ENCODE peak calls at places on chromosomes 13 and 19, in eight cellular contexts. I, M, R, F, B, H, Q and Z are unnamed samples. For H3K4me1 and H3K9me3, the result is how much of the 10 kb centered on the place peaks cover.

GRCh38 chr19:571127-571974 is 1.0 kb upstream of the BSG start:
- DNase-seq in I (no peak), M (peak), R (no peak), F (peak), B (no peak), H (peak), Q (peak), Z (peak)

GRCh38 chr19:5627395-5627904 is 4.6 kb downstream of the SAFB start:
- DNase-seq in I (peak), M (no peak), R (no peak), F (no peak), B (no peak), H (no peak), Q (no peak), Z (no peak)

GRCh38 chr19:19997656-19998268 is 41.5 kb downstream of the ZNF682 start:
- DNase-seq in I (no peak), M (no peak), R (no peak), F (no peak), B (no peak), H (no peak), Q (peak), Z (peak)

GRCh38 chr13:48564046-48564445 is 31.2 kb upstream of the RCBTB2 start:
- DNase-seq in I (no peak), M (no peak), R (no peak), F (no peak), B (no peak), H (no peak), Q (no peak), Z (no peak)

GRCh38 chr13:110107568-110108347 is 199.2 kb downstream of the COL4A1 start:
- DNase-seq in I (no peak), M (no peak), R (no peak), F (peak), B (no peak), H (no peak), Q (no peak), Z (no peak)

GRCh38 chr19:46599716-46600392 is 1.3 kb upstream of the CALM3 start:
- DNase-seq in I (no peak), M (no peak), R (no peak), F (no peak), B (no peak), H (no peak), Q (no peak), Z (peak)

GRCh38 chr19:44607049-44607448 is 6.3 kb upstream of the IGSF23 start:
- DNase-seq in I (no peak), M (peak), R (peak), F (no peak), B (no peak), H (no peak), Q (no peak), Z (no peak)

GRCh38 chr13:111912991-111913781 is 153.8 kb upstream of the SOX1 start:
- DNase-seq in I (no peak), M (no peak), R (no peak), F (no peak), B (no peak), H (no peak), Q (no peak), Z (peak)

GRCh38 chr13:41271456-41272285 is 8.3 kb upstream of the MTRF1 start:
- DNase-seq in I (no peak), M (no peak), R (no peak), F (no peak), B (no peak), H (no peak), Q (peak), Z (no peak)

GRCh38 chr13:109835321-109835720 is 48.9 kb upstream of the IRS2 start:
- DNase-seq in I (no peak), M (no peak), R (no peak), F (peak), B (no peak), H (no peak), Q (no peak), Z (no peak)

GRCh38 chr13:50339291-50339690 is 324.0 kb downstream of the KCNRG start:
- DNase-seq in I (no peak), M (no peak), R (no peak), F (no peak), B (no peak), H (no peak), Q (no peak), Z (no peak)

GRCh38 chr19:38733493-38734175 is 10.6 kb downstream of the CAPN12 start:
- DNase-seq in I (peak), M (peak), R (peak), F (no peak), B (no peak), H (no peak), Q (no peak), Z (no peak)

GRCh38 chr13:99029576-99029975 is 51.7 kb upstream of the DOCK9 start:
- DNase-seq in I (no peak), M (no peak), R (no peak), F (no peak), B (no peak), H (no peak), Q (no peak), Z (no peak)

GRCh38 chr19:42601811-42602443 is 7.2 kb upstream of the CEACAM8 start:
- DNase-seq in I (no peak), M (no peak), R (no peak), F (peak), B (no peak), H (peak), Q (no peak), Z (no peak)

GRCh38 chr19:4352701-4353121 is 9.3 kb downstream of the MPND start:
- DNase-seq in I (no peak), M (peak), R (peak), F (peak), B (peak), H (no peak), Q (peak), Z (no peak)

GRCh38 chr19:7386769-7387168 is 38.0 kb downstream of the ARHGEF18 start:
- DNase-seq in I (no peak), M (no peak), R (no peak), F (no peak), B (no peak), H (no peak), Q (no peak), Z (no peak)

GRCh38 chr19:3980353-3981251 is 4.7 kb downstream of the EEF2 start:
- DNase-seq in I (no peak), M (no peak), R (no peak), F (no peak), B (no peak), H (no peak), Q (no peak), Z (no peak)

GRCh38 chr13:50203256-50204083 is 188.2 kb downstream of the KCNRG start:
- DNase-seq in I (no peak), M (no peak), R (no peak), F (no peak), B (no peak), H (no peak), Q (no peak), Z (no peak)

GRCh38 chr13:62321139-62321538 is 905.5 kb upstream of the PCDH20 start:
- DNase-seq in I (no peak), M (no peak), R (no peak), F (no peak), B (no peak), H (no peak), Q (no peak), Z (no peak)

GRCh38 chr13:25738342-25738771 is 313.5 kb downstream of the SHISA2 start:
- DNase-seq in I (no peak), M (peak), R (peak), F (peak), B (no peak), H (no peak), Q (peak), Z (no peak)

GRCh38 chr13:43880451-43880850 is 747 bp downstream of the LACC1 start:
- DNase-seq in I (no peak), M (no peak), R (no peak), F (no peak), B (no peak), H (no peak), Q (no peak), Z (no peak)

GRCh38 chr19:504634-505033 is 2.7 kb upstream of the TPGS1 start:
- DNase-seq in I (no peak), M (no peak), R (no peak), F (no peak), B (no peak), H (no peak), Q (no peak), Z (no peak)

GRCh38 chr19:20928371-20928770 is 5.3 kb downstream of the ZNF85 start:
- DNase-seq in I (no peak), M (no peak), R (peak), F (peak), B (no peak), H (no peak), Q (no peak), Z (no peak)

GRCh38 chr13:60584976-60585375 is 188.0 kb downstream of the TDRD3 start:
- DNase-seq in I (no peak), M (no peak), R (no peak), F (peak), B (no peak), H (no peak), Q (no peak), Z (no peak)

GRCh38 chr19:55255618-55256423 is 3.0 kb downstream of the PPP6R1 start:
- DNase-seq in I (no peak), M (peak), R (no peak), F (peak), B (no peak), H (no peak), Q (peak), Z (peak)

GRCh38 chr19:12365094-12365371 is 450 bp downstream of the ZNF442 start:
- DNase-seq in I (peak), M (peak), R (no peak), F (peak), B (no peak), H (peak), Q (no peak), Z (no peak)

GRCh38 chr13:112870062-112870352 is 99.0 kb upstream of the MCF2L start:
- DNase-seq in I (no peak), M (no peak), R (no peak), F (no peak), B (no peak), H (no peak), Q (no peak), Z (no peak)

GRCh38 chr19:46787331-46788100 is 878 bp downstream of the SLC1A5 start:
- DNase-seq in I (peak), M (peak), R (peak), F (peak), B (no peak), H (peak), Q (peak), Z (peak)

GRCh38 chr13:99151516-99151915 is 49.1 kb upstream of the UBAC2 start:
- DNase-seq in I (no peak), M (peak), R (peak), F (peak), B (no peak), H (no peak), Q (no peak), Z (no peak)

GRCh38 chr19:35136977-35137702 is 1.5 kb upstream of the FXYD1 start:
- DNase-seq in I (no peak), M (no peak), R (no peak), F (no peak), B (no peak), H (no peak), Q (no peak), Z (no peak)

GRCh38 chr19:4534836-4535658 is at the start of gene PLIN5:
- DNase-seq in I (peak), M (peak), R (peak), F (peak), B (peak), H (peak), Q (peak), Z (peak)

GRCh38 chr19:45569619-45570421 is 14.8 kb downstream of the OPA3 start:
- DNase-seq in I (peak), M (peak), R (no peak), F (peak), B (peak), H (peak), Q (peak), Z (peak)

GRCh38 chr19:29262085-29262484 is 49.1 kb upstream of the UQCRFS1 start:
- DNase-seq in I (no peak), M (no peak), R (no peak), F (no peak), B (no peak), H (no peak), Q (no peak), Z (no peak)

GRCh38 chr19:38284422-38284821 is 19.6 kb upstream of the C19orf33 start:
- DNase-seq in I (no peak), M (no peak), R (no peak), F (no peak), B (no peak), H (no peak), Q (no peak), Z (no peak)

GRCh38 chr19:16070366-16070990 is 5.8 kb upstream of the TPM4 start:
- DNase-seq in I (peak), M (peak), R (no peak), F (no peak), B (peak), H (no peak), Q (peak), Z (peak)

GRCh38 chr13:24267283-24267682 is 42.1 kb upstream of the C1QTNF9 start:
- DNase-seq in I (no peak), M (peak), R (no peak), F (peak), B (no peak), H (no peak), Q (peak), Z (no peak)

GRCh38 chr13:41065098-41065497 is 3.8 kb downstream of the WBP4 start:
- DNase-seq in I (no peak), M (peak), R (peak), F (peak), B (no peak), H (peak), Q (no peak), Z (no peak)

GRCh38 chr13:38763446-38764381 is 76.8 kb downstream of the FREM2 start:
- DNase-seq in I (no peak), M (peak), R (peak), F (peak), B (no peak), H (peak), Q (no peak), Z (no peak)

GRCh38 chr19:45152504-45153338 is 8.1 kb downstream of the NKPD1 start:
- DNase-seq in I (peak), M (peak), R (peak), F (peak), B (peak), H (peak), Q (peak), Z (peak)

GRCh38 chr19:2239771-2240770 is 3.4 kb downstream of the SF3A2 start:
- DNase-seq in I (no peak), M (no peak), R (peak), F (peak), B (no peak), H (no peak), Q (peak), Z (peak)
- H3K4me1 ChIP-seq in I (half or more), M (under half), R (under half), F (under half), B (half or more), H (under half), Q (half or more), Z (under half)

GRCh38 chr19:53246498-53246897 is 8.2 kb downstream of the ZNF677 start:
- DNase-seq in I (no peak), M (no peak), R (no peak), F (no peak), B (no peak), H (no peak), Q (no peak), Z (no peak)
- H3K9me3 ChIP-seq in I (half or more), M (under half), R (under half), F (under half), B (under half), H (under half), Q (under half), Z (under half)

DNA sequence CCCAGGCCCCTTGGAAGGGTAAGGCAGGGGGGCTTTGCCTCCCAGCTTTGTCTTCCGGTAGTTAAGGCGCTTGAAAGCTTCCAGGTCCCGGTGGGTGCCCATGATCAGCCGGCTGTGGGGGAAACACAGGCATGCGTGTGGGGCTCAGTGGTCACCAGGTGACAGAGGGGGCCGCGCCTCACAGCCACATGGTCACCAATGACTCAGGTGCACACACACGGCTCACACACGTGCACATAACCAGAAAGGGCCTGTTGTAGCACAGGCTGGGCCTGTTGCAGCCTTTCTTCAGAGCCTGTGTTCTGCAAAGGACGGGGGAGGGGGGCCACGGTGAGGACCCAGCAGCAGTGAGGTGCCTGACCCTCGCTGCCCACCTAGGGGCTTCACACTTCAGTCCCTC is 5.9 kb downstream of the NANOS3 start:
- DNase-seq in I (no peak), M (no peak), R (no peak), F (no peak), B (no peak), H (no peak), Q (no peak), Z (no peak)
- H3K4me1 ChIP-seq in I (under half), M (under half), R (under half), F (under half), B (half or more), H (under half), Q (half or more), Z (under half)

DNA sequence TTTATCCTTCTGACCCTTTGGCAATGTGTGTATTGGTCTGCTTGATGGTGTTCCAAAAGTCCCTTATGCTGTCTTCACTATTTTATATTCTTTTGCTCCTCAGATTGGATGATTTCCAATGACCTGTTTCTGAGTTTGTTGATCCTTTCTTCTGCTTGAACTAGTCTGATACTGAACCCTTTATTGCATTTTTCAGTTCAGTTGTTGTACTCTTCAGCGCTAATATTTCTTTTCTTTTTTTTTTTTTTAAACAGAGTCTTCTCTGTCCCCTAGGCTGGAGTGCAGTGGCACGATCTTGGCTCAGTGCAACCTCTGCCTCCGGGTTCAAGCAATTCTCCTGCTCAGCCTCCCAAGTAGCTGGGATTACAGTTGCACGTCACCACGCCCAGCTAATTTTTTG is 12.6 kb upstream of the ZNF566 start:
- DNase-seq in I (no peak), M (no peak), R (no peak), F (no peak), B (no peak), H (no peak), Q (no peak), Z (no peak)
- H3K9me3 ChIP-seq in I (half or more), M (under half), R (under half), F (under half), B (under half), H (under half), Q (under half), Z (under half)

GRCh38 chr13:32781906-32782305 is 195.7 kb downstream of the PDS5B start:
- DNase-seq in I (no peak), M (no peak), R (no peak), F (no peak), B (no peak), H (no peak), Q (no peak), Z (no peak)
- H3K4me1 ChIP-seq in I (under half), M (under half), R (under half), F (under half), B (under half), H (under half), Q (under half), Z (under half)